ENCODE peak calls at places on chromosomes 6 and 20, in ten cellular contexts. One of them, this sample, is unnamed.

GRCh38 chr6:43714311-43715055 is 26.9 kb upstream of the MRPS18A start:
- ATAC-seq in body of pancreas: no peak
- ATAC-seq in K562: peak
- ATAC-seq in HepG2: peak
- ATAC-seq in upper lobe of left lung: no peak
- ATAC-seq in HCT116: no peak
- ATAC-seq in GM12878: peak
- ATAC-seq in right lobe of liver: no peak
- ATAC-seq in IMR-90: peak
- ATAC-seq in heart left ventricle: peak
- ATAC-seq in this sample: peak

GRCh38 chr6:144468709-144469108 is 183.6 kb downstream of the UTRN start:
- ATAC-seq in body of pancreas: no peak
- ATAC-seq in K562: no peak
- ATAC-seq in HepG2: peak
- ATAC-seq in upper lobe of left lung: no peak
- ATAC-seq in HCT116: no peak
- ATAC-seq in GM12878: no peak
- ATAC-seq in right lobe of liver: no peak
- ATAC-seq in IMR-90: no peak
- ATAC-seq in heart left ventricle: no peak
- ATAC-seq in this sample: no peak

GRCh38 chr20:32737371-32738223 is 5.7 kb downstream of the COMMD7 start:
- ATAC-seq in body of pancreas: no peak
- ATAC-seq in K562: no peak
- ATAC-seq in HepG2: no peak
- ATAC-seq in upper lobe of left lung: no peak
- ATAC-seq in HCT116: no peak
- ATAC-seq in GM12878: no peak
- ATAC-seq in right lobe of liver: no peak
- ATAC-seq in IMR-90: peak
- ATAC-seq in heart left ventricle: no peak
- ATAC-seq in this sample: no peak

GRCh38 chr6:100289285-100289684 is 175.4 kb downstream of the SIM1 start:
- ATAC-seq in body of pancreas: no peak
- ATAC-seq in K562: no peak
- ATAC-seq in HepG2: no peak
- ATAC-seq in upper lobe of left lung: no peak
- ATAC-seq in HCT116: no peak
- ATAC-seq in GM12878: no peak
- ATAC-seq in right lobe of liver: no peak
- ATAC-seq in IMR-90: no peak
- ATAC-seq in heart left ventricle: no peak
- ATAC-seq in this sample: no peak

GRCh38 chr20:33858666-33859065 is 47.5 kb downstream of the CHMP4B start:
- ATAC-seq in body of pancreas: no peak
- ATAC-seq in K562: no peak
- ATAC-seq in HepG2: peak
- ATAC-seq in upper lobe of left lung: no peak
- ATAC-seq in HCT116: no peak
- ATAC-seq in GM12878: no peak
- ATAC-seq in right lobe of liver: peak
- ATAC-seq in IMR-90: no peak
- ATAC-seq in heart left ventricle: no peak
- ATAC-seq in this sample: no peak

GRCh38 chr6:146289816-146290588 is 253.6 kb upstream of the RAB32 start:
- ATAC-seq in body of pancreas: no peak
- ATAC-seq in K562: no peak
- ATAC-seq in HepG2: no peak
- ATAC-seq in upper lobe of left lung: no peak
- ATAC-seq in HCT116: no peak
- ATAC-seq in GM12878: peak
- ATAC-seq in right lobe of liver: peak
- ATAC-seq in IMR-90: no peak
- ATAC-seq in heart left ventricle: peak
- ATAC-seq in this sample: peak

GRCh38 chr20:57810511-57811372 is 100.9 kb upstream of the PMEPA1 start:
- ATAC-seq in body of pancreas: no peak
- ATAC-seq in K562: no peak
- ATAC-seq in HepG2: peak
- ATAC-seq in upper lobe of left lung: peak
- ATAC-seq in HCT116: peak
- ATAC-seq in GM12878: no peak
- ATAC-seq in right lobe of liver: no peak
- ATAC-seq in IMR-90: no peak
- ATAC-seq in heart left ventricle: no peak
- ATAC-seq in this sample: no peak

GRCh38 chr6:166461821-166462460 is 79.2 kb upstream of the MPC1 start:
- ATAC-seq in body of pancreas: no peak
- ATAC-seq in K562: no peak
- ATAC-seq in HepG2: no peak
- ATAC-seq in upper lobe of left lung: no peak
- ATAC-seq in HCT116: no peak
- ATAC-seq in GM12878: no peak
- ATAC-seq in right lobe of liver: no peak
- ATAC-seq in IMR-90: no peak
- ATAC-seq in heart left ventricle: no peak
- ATAC-seq in this sample: no peak

DNA sequence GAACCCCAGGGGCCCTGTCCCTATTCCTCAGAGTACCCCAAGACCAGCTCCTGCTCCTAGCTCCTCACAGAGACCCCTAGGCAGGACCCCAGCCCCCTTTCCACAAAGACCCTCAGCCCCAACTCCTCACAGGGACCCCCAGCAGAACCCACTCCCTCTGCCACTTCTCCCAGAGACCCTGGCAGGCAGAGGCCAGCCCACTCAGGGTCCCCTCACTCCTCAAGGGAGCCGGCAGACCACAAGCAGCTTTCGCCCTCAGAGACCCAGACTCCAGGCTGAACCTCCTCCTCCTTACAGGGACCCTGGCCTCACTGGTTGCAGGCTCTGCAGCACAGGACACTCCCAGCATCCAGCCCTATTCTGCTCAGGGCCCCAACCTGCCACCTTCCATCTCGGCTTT is 575 bp downstream of the SLC44A4 start:
- ATAC-seq in body of pancreas: peak
- ATAC-seq in K562: no peak
- ATAC-seq in HepG2: peak
- ATAC-seq in upper lobe of left lung: peak
- ATAC-seq in HCT116: no peak
- ATAC-seq in GM12878: no peak
- ATAC-seq in right lobe of liver: no peak
- ATAC-seq in IMR-90: no peak
- ATAC-seq in heart left ventricle: no peak
- ATAC-seq in this sample: no peak
- H3K4me3 ChIP-seq in body of pancreas: no peak
- H3K4me3 ChIP-seq in K562: no peak
- H3K4me3 ChIP-seq in HepG2: peak
- H3K4me3 ChIP-seq in upper lobe of left lung: no peak
- H3K4me3 ChIP-seq in HCT116: no peak
- H3K4me3 ChIP-seq in GM12878: no peak
- H3K4me3 ChIP-seq in right lobe of liver: no peak
- H3K4me3 ChIP-seq in IMR-90: no peak
- H3K4me3 ChIP-seq in heart left ventricle: no peak
- H3K4me3 ChIP-seq in this sample: no peak

GRCh38 chr20:3672864-3673550 is 8.8 kb downstream of the ADAM33 start:
- ATAC-seq in body of pancreas: no peak
- ATAC-seq in K562: no peak
- ATAC-seq in HepG2: no peak
- ATAC-seq in upper lobe of left lung: no peak
- ATAC-seq in HCT116: no peak
- ATAC-seq in GM12878: no peak
- ATAC-seq in right lobe of liver: no peak
- ATAC-seq in IMR-90: no peak
- ATAC-seq in heart left ventricle: no peak
- ATAC-seq in this sample: no peak
- H3K27ac ChIP-seq in body of pancreas: no peak
- H3K27ac ChIP-seq in K562: no peak
- H3K27ac ChIP-seq in HepG2: no peak
- H3K27ac ChIP-seq in upper lobe of left lung: no peak
- H3K27ac ChIP-seq in HCT116: no peak
- H3K27ac ChIP-seq in GM12878: no peak
- H3K27ac ChIP-seq in right lobe of liver: no peak
- H3K27ac ChIP-seq in IMR-90: no peak
- H3K27ac ChIP-seq in heart left ventricle: no peak
- H3K27ac ChIP-seq in this sample: no peak

GRCh38 chr6:139533573-139534471 is 159.4 kb upstream of the CITED2 start:
- ATAC-seq in body of pancreas: peak
- ATAC-seq in K562: peak
- ATAC-seq in HepG2: no peak
- ATAC-seq in upper lobe of left lung: peak
- ATAC-seq in HCT116: peak
- ATAC-seq in GM12878: no peak
- ATAC-seq in right lobe of liver: peak
- ATAC-seq in IMR-90: peak
- ATAC-seq in heart left ventricle: peak
- ATAC-seq in this sample: peak
- TF ChIP-seq POLR2A in body of pancreas: peak
- TF ChIP-seq POLR2A in K562: no peak
- TF ChIP-seq POLR2A in HepG2: no peak
- TF ChIP-seq POLR2A in upper lobe of left lung: no peak
- TF ChIP-seq POLR2A in HCT116: no peak
- TF ChIP-seq POLR2A in GM12878: no peak
- TF ChIP-seq POLR2A in right lobe of liver: no peak
- TF ChIP-seq POLR2A in IMR-90: no peak
- TF ChIP-seq POLR2A in heart left ventricle: no peak
- TF ChIP-seq POLR2A in this sample: no peak

GRCh38 chr20:21517566-21518277 is 3.9 kb upstream of the NKX2-2 start:
- ATAC-seq in body of pancreas: no peak
- ATAC-seq in K562: no peak
- ATAC-seq in HepG2: no peak
- ATAC-seq in upper lobe of left lung: no peak
- ATAC-seq in HCT116: no peak
- ATAC-seq in GM12878: no peak
- ATAC-seq in right lobe of liver: peak
- ATAC-seq in IMR-90: no peak
- ATAC-seq in heart left ventricle: no peak
- ATAC-seq in this sample: no peak
- H3K4me3 ChIP-seq in body of pancreas: no peak
- H3K4me3 ChIP-seq in K562: no peak
- H3K4me3 ChIP-seq in HepG2: no peak
- H3K4me3 ChIP-seq in upper lobe of left lung: no peak
- H3K4me3 ChIP-seq in HCT116: no peak
- H3K4me3 ChIP-seq in GM12878: no peak
- H3K4me3 ChIP-seq in right lobe of liver: no peak
- H3K4me3 ChIP-seq in IMR-90: no peak
- H3K4me3 ChIP-seq in heart left ventricle: no peak
- H3K4me3 ChIP-seq in this sample: no peak

GRCh38 chr6:65123516-65123915 is 583.5 kb downstream of the EYS start:
- ATAC-seq in body of pancreas: no peak
- ATAC-seq in K562: no peak
- ATAC-seq in HepG2: no peak
- ATAC-seq in upper lobe of left lung: no peak
- ATAC-seq in HCT116: no peak
- ATAC-seq in GM12878: no peak
- ATAC-seq in right lobe of liver: no peak
- ATAC-seq in IMR-90: peak
- ATAC-seq in heart left ventricle: no peak
- ATAC-seq in this sample: no peak
- H3K27ac ChIP-seq in body of pancreas: no peak
- H3K27ac ChIP-seq in K562: no peak
- H3K27ac ChIP-seq in HepG2: no peak
- H3K27ac ChIP-seq in upper lobe of left lung: no peak
- H3K27ac ChIP-seq in HCT116: no peak
- H3K27ac ChIP-seq in GM12878: no peak
- H3K27ac ChIP-seq in right lobe of liver: no peak
- H3K27ac ChIP-seq in IMR-90: peak
- H3K27ac ChIP-seq in heart left ventricle: no peak
- H3K27ac ChIP-seq in this sample: no peak

DNA sequence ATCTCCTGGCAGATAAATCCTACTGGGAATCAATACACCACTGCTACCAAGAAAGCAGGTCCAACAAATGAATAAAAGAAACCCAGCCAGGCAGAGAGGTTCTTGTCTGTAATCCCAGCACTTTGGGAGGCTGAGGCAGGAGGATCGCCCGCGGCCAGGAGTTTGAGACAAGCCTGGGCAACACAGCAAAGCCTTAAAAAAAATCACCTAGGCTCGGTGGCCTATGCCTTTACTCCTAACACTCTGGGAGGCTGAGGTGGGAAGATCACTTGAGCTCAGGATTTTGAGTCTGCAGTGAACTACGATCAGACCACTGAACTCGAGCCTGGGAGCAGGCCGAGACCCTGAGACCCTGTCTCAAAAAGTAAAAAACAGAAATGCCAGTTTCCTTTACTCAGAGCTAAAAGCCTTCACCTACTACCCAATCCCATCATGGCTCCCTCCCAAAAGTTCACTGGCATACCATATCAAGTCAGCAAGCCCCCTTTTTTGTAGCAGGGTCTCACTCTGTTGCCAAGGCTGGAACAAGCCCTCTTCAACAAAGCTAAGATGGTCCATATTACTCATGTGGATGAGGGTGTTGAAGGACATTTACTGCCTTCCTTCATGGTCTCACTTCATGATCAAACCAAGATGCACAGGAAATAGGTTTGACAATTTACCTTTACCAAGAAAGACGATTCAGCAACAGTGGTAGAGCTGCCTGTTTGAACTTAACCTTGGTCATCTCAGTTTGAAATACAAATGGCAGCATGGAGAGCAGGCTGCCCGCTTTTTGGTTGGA is 5.3 kb downstream of the SNX5 start:
- ATAC-seq in body of pancreas: no peak
- ATAC-seq in K562: no peak
- ATAC-seq in HepG2: no peak
- ATAC-seq in upper lobe of left lung: no peak
- ATAC-seq in HCT116: no peak
- ATAC-seq in GM12878: no peak
- ATAC-seq in right lobe of liver: no peak
- ATAC-seq in IMR-90: no peak
- ATAC-seq in heart left ventricle: no peak
- ATAC-seq in this sample: no peak
- TF ChIP-seq POLR2A in body of pancreas: no peak
- TF ChIP-seq POLR2A in K562: peak
- TF ChIP-seq POLR2A in HepG2: no peak
- TF ChIP-seq POLR2A in upper lobe of left lung: no peak
- TF ChIP-seq POLR2A in HCT116: no peak
- TF ChIP-seq POLR2A in GM12878: no peak
- TF ChIP-seq POLR2A in right lobe of liver: no peak
- TF ChIP-seq POLR2A in IMR-90: no peak
- TF ChIP-seq POLR2A in heart left ventricle: no peak
- TF ChIP-seq POLR2A in this sample: no peak

GRCh38 chr6:29753309-29753644 is 30.0 kb downstream of the HLA-F start:
- ATAC-seq in body of pancreas: no peak
- ATAC-seq in K562: no peak
- ATAC-seq in HepG2: no peak
- ATAC-seq in upper lobe of left lung: no peak
- ATAC-seq in HCT116: no peak
- ATAC-seq in GM12878: no peak
- ATAC-seq in right lobe of liver: no peak
- ATAC-seq in IMR-90: no peak
- ATAC-seq in heart left ventricle: no peak
- ATAC-seq in this sample: no peak
- H3K4me3 ChIP-seq in body of pancreas: no peak
- H3K4me3 ChIP-seq in K562: peak
- H3K4me3 ChIP-seq in HepG2: peak
- H3K4me3 ChIP-seq in upper lobe of left lung: no peak
- H3K4me3 ChIP-seq in HCT116: peak
- H3K4me3 ChIP-seq in GM12878: peak
- H3K4me3 ChIP-seq in right lobe of liver: no peak
- H3K4me3 ChIP-seq in IMR-90: peak
- H3K4me3 ChIP-seq in heart left ventricle: peak
- H3K4me3 ChIP-seq in this sample: peak